ENCODE peak calls at places on chromosomes 13 and 19, in six cellular contexts. K is Caco-2, C is GM04504, F is HS-5, R is body of pancreas, J is RWPE1. I is an unnamed sample.

GRCh38 chr13:99980201-99981114 is 1.1 kb upstream of the ZIC2 start:
- DNase-seq in C (no peak), R (peak), J (peak), F (no peak), K (peak), I (no peak)

GRCh38 chr19:41537789-41538188 is 38.2 kb upstream of the CEACAM21 start:
- DNase-seq in K (no peak), J (no peak), F (no peak), C (no peak), R (no peak), I (peak)

GRCh38 chr19:18502633-18503294 is 19.1 kb downstream of the ELL start:
- DNase-seq in C (no peak), R (peak), K (no peak), J (no peak), F (no peak), I (no peak)

GRCh38 chr13:73782781-73783180 is 351.4 kb downstream of the KLF12 start:
- DNase-seq in K (no peak), J (no peak), R (no peak), F (no peak), C (no peak), I (peak)

GRCh38 chr19:7795555-7796161 is 32.6 kb downstream of the CLEC4M start:
- DNase-seq in J (no peak), C (no peak), F (no peak), R (no peak), K (no peak), I (no peak)

GRCh38 chr19:41904118-41904870 is 21.3 kb downstream of the ARHGEF1 start:
- DNase-seq in J (no peak), C (no peak), K (peak), R (peak), F (no peak), I (peak)

GRCh38 chr13:112067871-112068305 is 939 bp downstream of the SOX1 start:
- DNase-seq in K (no peak), R (no peak), F (no peak), C (no peak), J (no peak), I (no peak)

GRCh38 chr19:867301-867793 is 7.9 kb downstream of the CFD start:
- DNase-seq in J (no peak), R (no peak), C (no peak), F (no peak), K (no peak), I (no peak)

GRCh38 chr13:40272776-40273139 is 393.7 kb downstream of the FOXO1 start:
- DNase-seq in F (peak), K (no peak), C (no peak), J (peak), R (no peak), I (no peak)

GRCh38 chr19:53977429-53977990 is 13.9 kb upstream of the CACNG6 start:
- DNase-seq in J (peak), K (peak), R (peak), C (peak), F (peak), I (peak)

GRCh38 chr13:54162069-54162468 is 1133.5 kb downstream of the OLFM4 start:
- DNase-seq in J (no peak), R (no peak), F (no peak), K (peak), C (no peak), I (no peak)

GRCh38 chr13:49540552-49540951 is 44.8 kb downstream of the PHF11 start:
- DNase-seq in K (no peak), J (no peak), C (no peak), R (no peak), F (no peak), I (no peak)

GRCh38 chr13:66618702-66619101 is 611.4 kb downstream of the PCDH9 start:
- DNase-seq in F (no peak), R (no peak), C (peak), K (no peak), J (peak), I (peak)

GRCh38 chr13:47679391-47679790 is 321.7 kb downstream of the SUCLA2 start:
- DNase-seq in C (peak), R (no peak), F (no peak), J (peak), K (no peak), I (no peak)

GRCh38 chr19:12647490-12648071 is 19.0 kb downstream of the MAN2B1 start:
- DNase-seq in J (peak), C (no peak), K (no peak), R (peak), F (no peak), I (no peak)

GRCh38 chr19:46731007-46731501 is 14.1 kb upstream of the PRKD2 start:
- DNase-seq in F (no peak), J (peak), C (peak), R (no peak), K (no peak), I (no peak)

GRCh38 chr13:21673592-21674270 is 2.9 kb downstream of the FGF9 start:
- DNase-seq in J (peak), R (peak), K (peak), F (no peak), C (no peak), I (no peak)

GRCh38 chr13:102944821-102945220 is 99.0 kb downstream of the ERCC5 start:
- DNase-seq in F (no peak), J (no peak), K (no peak), R (no peak), C (no peak), I (no peak)

GRCh38 chr19:47507031-47507430 is 7.8 kb downstream of the NAPA start:
- DNase-seq in J (no peak), C (no peak), K (no peak), F (no peak), R (peak), I (no peak)

GRCh38 chr13:113060557-113061270 is 44.9 kb upstream of the F7 start:
- DNase-seq in R (no peak), F (no peak), K (no peak), C (no peak), J (no peak), I (no peak)

GRCh38 chr13:92537485-92537884 is 689.1 kb upstream of the GPC6 start:
- DNase-seq in F (no peak), K (no peak), C (no peak), J (no peak), R (no peak), I (no peak)